ENCODE peak calls at places on chromosomes 13 and 19, in six cellular contexts. One of them, this sample, is unnamed.

GRCh38 chr13:21616880-21617279 is 12.9 kb upstream of the MICU2 start:
- ATAC-seq in GM12878: no peak
- ATAC-seq in pancreas: no peak
- ATAC-seq in PC-3: no peak
- ATAC-seq in left cardiac atrium: no peak
- ATAC-seq in Right ventricle myocardium superior: no peak
- ATAC-seq in this sample: no peak

GRCh38 chr13:79541426-79542049 is 60.6 kb downstream of the NDFIP2 start:
- ATAC-seq in GM12878: peak; percentile 73
- ATAC-seq in pancreas: peak; percentile 64
- ATAC-seq in PC-3: peak; percentile 48
- ATAC-seq in left cardiac atrium: no peak
- ATAC-seq in Right ventricle myocardium superior: peak; percentile 57
- ATAC-seq in this sample: peak; percentile 53

GRCh38 chr13:29886446-29886845 is 36.0 kb upstream of the UBL3 start:
- ATAC-seq in GM12878: no peak
- ATAC-seq in pancreas: no peak
- ATAC-seq in PC-3: no peak
- ATAC-seq in left cardiac atrium: no peak
- ATAC-seq in Right ventricle myocardium superior: no peak
- ATAC-seq in this sample: no peak

GRCh38 chr13:33178197-33178699 is 107.3 kb downstream of the STARD13 start:
- ATAC-seq in GM12878: no peak
- ATAC-seq in pancreas: no peak
- ATAC-seq in PC-3: no peak
- ATAC-seq in left cardiac atrium: no peak
- ATAC-seq in Right ventricle myocardium superior: no peak
- ATAC-seq in this sample: no peak

GRCh38 chr19:38316477-38317067 is 825 bp upstream of the YIF1B start:
- ATAC-seq in GM12878: peak; percentile 26
- ATAC-seq in pancreas: no peak
- ATAC-seq in PC-3: no peak
- ATAC-seq in left cardiac atrium: peak; percentile 0
- ATAC-seq in Right ventricle myocardium superior: no peak
- ATAC-seq in this sample: no peak

GRCh38 chr13:31967155-31967554 is 64.4 kb upstream of the FRY start:
- ATAC-seq in GM12878: no peak
- ATAC-seq in pancreas: no peak
- ATAC-seq in PC-3: no peak
- ATAC-seq in left cardiac atrium: no peak
- ATAC-seq in Right ventricle myocardium superior: no peak
- ATAC-seq in this sample: no peak

GRCh38 chr19:35202722-35203674 is 25.5 kb downstream of the FAM187B start:
- ATAC-seq in GM12878: no peak
- ATAC-seq in pancreas: no peak
- ATAC-seq in PC-3: no peak
- ATAC-seq in left cardiac atrium: no peak
- ATAC-seq in Right ventricle myocardium superior: no peak
- ATAC-seq in this sample: no peak

GRCh38 chr19:39144487-39145071 is 19.0 kb downstream of the PAK4 start:
- ATAC-seq in GM12878: no peak
- ATAC-seq in pancreas: peak; percentile 24
- ATAC-seq in PC-3: no peak
- ATAC-seq in left cardiac atrium: peak; percentile 47
- ATAC-seq in Right ventricle myocardium superior: peak; percentile 28
- ATAC-seq in this sample: peak; percentile 29

GRCh38 chr13:32019612-32020233 is 11.9 kb upstream of the FRY start:
- ATAC-seq in GM12878: peak; percentile 93
- ATAC-seq in pancreas: no peak
- ATAC-seq in PC-3: peak; percentile 29
- ATAC-seq in left cardiac atrium: peak; percentile 66
- ATAC-seq in Right ventricle myocardium superior: peak; percentile 72
- ATAC-seq in this sample: no peak

GRCh38 chr19:623974-624373 is 9.4 kb downstream of the POLRMT start:
- ATAC-seq in GM12878: no peak
- ATAC-seq in pancreas: no peak
- ATAC-seq in PC-3: no peak
- ATAC-seq in left cardiac atrium: no peak
- ATAC-seq in Right ventricle myocardium superior: no peak
- ATAC-seq in this sample: no peak

This sample was measured in esophagus mucosa.